ENCODE peak calls at places on chromosomes 5 and 9, in ten cellular contexts. X is adipocyte; M is lower leg skin; U is GM23248; V is fibroblast of the aortic adventitia; G is transverse colon; N is CD8-positive, alpha-beta T cell; T is gastrocnemius medialis; F is psoas muscle; K is K562. S is an unnamed sample.

GRCh38 chr5:14050821-14051220 is 92.3 kb upstream of the TRIO start:
- DNase-seq in F (no peak), M (no peak), G (no peak), N (no peak), K (no peak), U (no peak), T (no peak), X (no peak), V (no peak), S (no peak)

GRCh38 chr9:127578952-127579853 is 32.9 kb upstream of the STXBP1 start:
- DNase-seq in F (peak; percentile 91), X (peak; percentile 97), M (peak; percentile 98), G (peak; percentile 88), K (peak; percentile 13), V (peak; percentile 96), U (peak; percentile 99), N (peak; percentile 83), T (peak; percentile 69), S (peak; percentile 93)

GRCh38 chr5:5407924-5408323 is 14.6 kb upstream of the ICE1 start:
- DNase-seq in K (no peak), F (no peak), X (no peak), M (no peak), G (no peak), V (no peak), N (no peak), T (no peak), U (no peak), S (no peak)

GRCh38 chr9:38362912-38363588 is 29.5 kb upstream of the ALDH1B1 start:
- DNase-seq in V (peak; percentile 88), X (peak; percentile 91), G (peak; percentile 22), M (peak; percentile 83), U (peak; percentile 92), T (no peak), N (no peak), F (no peak), K (peak; percentile 25), S (peak; percentile 44)

GRCh38 chr5:131765261-131765660 is 31.6 kb downstream of the FNIP1 start:
- DNase-seq in K (no peak), G (no peak), U (no peak), X (no peak), M (no peak), F (no peak), V (no peak), N (no peak), T (no peak), S (no peak)

GRCh38 chr5:133742370-133743036 is 130.2 kb upstream of the FSTL4 start:
- DNase-seq in K (no peak), X (no peak), M (peak; percentile 64), T (no peak), U (no peak), N (no peak), V (no peak), F (no peak), G (peak; percentile 11), S (no peak)

GRCh38 chr5:150801117-150801927 is 22.8 kb downstream of the SMIM3 start:
- DNase-seq in F (no peak), U (peak; percentile 85), M (no peak), T (no peak), G (peak; percentile 21), N (no peak), K (peak; percentile 43), X (peak; percentile 78), V (peak; percentile 88), S (no peak)

GRCh38 chr9:2271426-2271825 is 256.3 kb downstream of the SMARCA2 start:
- DNase-seq in V (no peak), G (peak; percentile 10), T (no peak), K (peak; percentile 13), N (no peak), F (no peak), U (peak; percentile 26), X (no peak), M (no peak), S (no peak)

GRCh38 chr5:87121315-87122170 is 146.1 kb upstream of the RASA1 start:
- DNase-seq in G (peak; percentile 14), F (no peak), T (peak; percentile 7), K (no peak), M (no peak), N (peak; percentile 36), U (peak; percentile 95), X (peak; percentile 91), V (peak; percentile 93), S (no peak)

GRCh38 chr5:87119588-87119987 is 148.1 kb upstream of the RASA1 start:
- DNase-seq in K (no peak), F (no peak), G (no peak), X (no peak), N (no peak), V (no peak), T (no peak), M (no peak), U (no peak), S (no peak)

GRCh38 chr5:87120518-87121314 is 147.0 kb upstream of the RASA1 start:
- DNase-seq in K (no peak), X (peak; percentile 75), N (no peak), V (peak; percentile 91), M (no peak), T (no peak), U (peak; percentile 95), F (no peak), G (no peak), S (no peak)

GRCh38 chr5:87125796-87126195 is 141.9 kb upstream of the RASA1 start:
- DNase-seq in N (no peak), T (no peak), K (no peak), X (no peak), V (no peak), M (no peak), G (no peak), F (no peak), U (no peak), S (no peak)

GRCh38 chr5:87122171-87122977 is 145.3 kb upstream of the RASA1 start:
- DNase-seq in F (no peak), T (no peak), U (no peak), X (no peak), V (no peak), N (no peak), M (no peak), G (no peak), K (no peak), S (no peak)
- H3K4me3 ChIP-seq in F (no peak overlapping the region), T (no peak overlapping the region), U (no peak overlapping the region), X (no peak overlapping the region), V (no peak overlapping the region), N (no peak overlapping the region), M (no peak overlapping the region), G (no peak overlapping the region), K (no peak overlapping the region), S (no peak overlapping the region)

GRCh38 chr5:76388236-76388635 is 14.8 kb upstream of the IQGAP2 start:
- DNase-seq in U (no peak), M (no peak), X (no peak), G (no peak), V (no peak), K (no peak), F (no peak), N (no peak), T (no peak), S (no peak)

GRCh38 chr5:76386360-76386759 is 16.7 kb upstream of the IQGAP2 start:
- DNase-seq in N (no peak), V (no peak), F (no peak), U (no peak), T (no peak), M (peak; percentile 87), K (no peak), G (peak; percentile 88), X (no peak), S (no peak)

GRCh38 chr5:76391014-76391413 is 12.1 kb upstream of the IQGAP2 start:
- DNase-seq in X (no peak), M (peak; percentile 36), K (no peak), N (peak; percentile 35), F (no peak), T (no peak), V (no peak), G (no peak), U (no peak), S (no peak)

GRCh38 chr5:76388791-76389512 is 14.1 kb upstream of the IQGAP2 start:
- DNase-seq in F (no peak), T (no peak), K (no peak), V (no peak), N (no peak), G (no peak), M (peak; percentile 54), U (no peak), X (no peak), S (no peak)

DNA sequence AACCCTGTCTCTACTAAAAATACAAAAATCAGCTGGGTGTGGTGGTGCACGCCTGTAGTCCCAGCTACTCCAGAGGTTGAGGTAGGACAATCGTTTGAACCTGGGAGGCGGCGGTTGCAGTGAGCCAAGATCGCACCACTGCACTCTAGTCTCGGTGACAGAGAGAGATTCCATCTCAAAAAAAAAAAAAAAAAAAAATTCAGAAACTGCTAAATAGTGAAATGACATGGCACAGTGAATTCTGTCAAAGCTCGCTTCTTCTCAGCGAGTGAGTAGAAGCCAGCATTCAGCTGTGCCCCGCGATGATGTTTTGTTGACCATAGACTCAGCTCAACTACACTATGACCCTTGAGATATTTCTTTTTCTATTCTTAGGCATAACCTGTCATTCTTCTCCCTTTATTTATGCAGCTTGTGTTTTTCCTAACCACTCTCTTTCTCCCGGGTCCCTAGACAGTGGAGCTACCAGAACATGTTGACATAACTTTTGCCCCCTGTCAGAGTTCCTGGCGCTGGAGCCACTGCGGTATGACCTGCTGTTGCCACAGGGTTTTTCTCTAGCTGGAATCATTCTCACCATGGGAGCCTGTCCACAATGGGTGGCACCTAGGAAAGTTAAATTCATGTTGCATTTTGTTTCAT is 13.5 kb upstream of the IQGAP2 start:
- DNase-seq in V (no peak), T (no peak), F (no peak), K (no peak), G (no peak), N (no peak), X (no peak), U (no peak), M (peak; percentile 32), S (no peak)
- H3K4me3 ChIP-seq in V (no peak overlapping the region), T (no peak overlapping the region), F (no peak overlapping the region), K (no peak overlapping the region), G (no peak overlapping the region), N (no peak overlapping the region), X (no peak overlapping the region), U (no peak overlapping the region), M (no peak overlapping the region), S (no peak overlapping the region)

DNA sequence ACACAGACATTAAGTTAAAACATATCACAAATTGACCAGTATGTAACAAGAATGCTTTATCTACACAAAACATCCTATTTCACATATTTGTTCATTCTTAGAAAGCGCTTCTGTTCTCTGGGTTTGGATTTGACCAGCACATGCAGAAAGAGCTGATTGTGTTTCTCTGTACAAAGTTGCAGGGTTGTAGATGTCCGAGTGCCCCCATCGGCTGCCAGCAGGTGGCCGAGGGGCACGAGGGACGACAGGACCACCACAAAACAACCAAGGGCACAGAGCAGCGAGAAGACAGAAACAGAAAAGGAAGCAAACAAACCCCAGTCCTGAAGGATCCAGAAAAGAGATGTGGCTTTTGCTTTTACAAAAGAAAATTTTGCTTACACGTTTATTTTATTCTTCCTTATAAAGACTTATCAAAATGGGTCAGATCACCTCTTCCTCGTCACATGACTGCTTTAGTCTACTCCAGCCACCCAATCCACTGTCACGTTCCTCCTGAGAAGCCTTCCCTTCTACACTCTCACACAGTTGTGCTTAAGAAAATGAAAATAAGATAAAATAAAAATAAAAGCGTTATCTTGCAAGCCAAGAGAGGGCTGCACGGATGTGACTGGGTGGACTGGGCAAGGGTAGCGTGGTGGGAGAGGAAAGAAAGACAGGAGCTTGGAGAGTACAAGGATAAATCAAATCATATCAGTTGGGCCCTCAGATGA is 9.5 kb downstream of the OTP start:
- DNase-seq in F (no peak), V (no peak), K (no peak), U (peak; percentile 8), M (no peak), G (no peak), N (no peak), X (no peak), T (no peak), S (no peak)
- H3K4me3 ChIP-seq in F (peak overlapping the region; percentile 66), V (no peak overlapping the region), K (no peak overlapping the region), U (peak overlapping the region; percentile 68), M (no peak overlapping the region), G (no peak overlapping the region), N (no peak overlapping the region), X (peak overlapping the region; percentile 36), T (peak overlapping the region; percentile 18), S (peak overlapping the region; percentile 58)

GRCh38 chr9:110928604-110929003 is 109.7 kb downstream of the LPAR1 start:
- DNase-seq in G (no peak), T (no peak), M (no peak), U (peak; percentile 52), X (no peak), V (peak; percentile 79), K (no peak), F (no peak), N (no peak), S (no peak)

GRCh38 chr9:110921705-110922104 is 116.6 kb downstream of the LPAR1 start:
- DNase-seq in V (no peak), U (no peak), T (no peak), N (no peak), G (no peak), M (no peak), F (no peak), K (no peak), X (no peak), S (no peak)

GRCh38 chr9:110922145-110922544 is 116.1 kb downstream of the LPAR1 start:
- DNase-seq in N (no peak), X (no peak), U (no peak), F (no peak), V (no peak), K (no peak), M (no peak), G (no peak), T (no peak), S (no peak)

GRCh38 chr9:110923601-110924000 is 114.7 kb downstream of the LPAR1 start:
- DNase-seq in T (no peak), U (no peak), G (no peak), V (no peak), K (no peak), M (no peak), F (no peak), X (no peak), N (no peak), S (no peak)

GRCh38 chr9:110926828-110927227 is 111.4 kb downstream of the LPAR1 start:
- DNase-seq in U (no peak), N (no peak), F (no peak), V (no peak), K (no peak), M (no peak), X (no peak), T (no peak), G (peak; percentile 20), S (no peak)
- H3K4me3 ChIP-seq in U (no peak overlapping the region), N (no peak overlapping the region), F (no peak overlapping the region), V (no peak overlapping the region), K (no peak overlapping the region), M (no peak overlapping the region), X (no peak overlapping the region), T (no peak overlapping the region), G (no peak overlapping the region), S (no peak overlapping the region)